ENCODE peak calls at places on chromosomes 1 and 21, in six cellular contexts. M is mesendoderm, S is aorta, B is Caco-2, D is lung, X is ovary. Y is an unnamed sample.

GRCh38 chr1:86739901-86740507 is 35.6 kb downstream of the SH3GLB1 start:
- DNase-seq in M (no peak), D (no peak), X (no peak), S (no peak), B (no peak), Y (no peak)

GRCh38 chr1:31701137-31701736 is 2.6 kb downstream of the COL16A1 start:
- DNase-seq in B (peak; percentile 50), D (peak; percentile 81), M (peak; percentile 84), X (peak; percentile 99), S (peak; percentile 96), Y (peak; percentile 8)

GRCh38 chr1:145967288-145967687 is 2.8 kb downstream of the POLR3GL start:
- DNase-seq in X (no peak), B (no peak), M (no peak), S (no peak), D (no peak), Y (no peak)

GRCh38 chr1:62906428-62906886 is 122.5 kb downstream of the ATG4C start:
- DNase-seq in D (no peak), S (no peak), X (no peak), B (no peak), M (peak; percentile 33), Y (peak; percentile 44)

GRCh38 chr21:44425895-44426662 is 29.2 kb upstream of the LRRC3 start:
- DNase-seq in S (peak; percentile 51), X (no peak), D (no peak), B (no peak), M (no peak), Y (peak; percentile 4)

GRCh38 chr1:16243936-16244649 is 7.1 kb upstream of the CPLANE2 start:
- DNase-seq in S (peak; percentile 90), B (peak; percentile 73), D (peak; percentile 78), M (peak; percentile 90), X (peak; percentile 91), Y (peak; percentile 62)

GRCh38 chr1:27676410-27676809 is 4.4 kb upstream of the IFI6 start:
- DNase-seq in B (no peak), M (no peak), X (no peak), D (no peak), S (no peak), Y (no peak)

GRCh38 chr1:36781098-36781497 is 253.2 kb downstream of the GRIK3 start:
- DNase-seq in B (no peak), X (no peak), M (no peak), D (no peak), S (no peak), Y (no peak)

GRCh38 chr1:22506130-22506692 is 54.6 kb downstream of the ZBTB40 start:
- DNase-seq in D (no peak), M (no peak), S (no peak), X (no peak), B (no peak), Y (no peak)

GRCh38 chr1:7644086-7644485 is 127.0 kb upstream of the VAMP3 start:
- DNase-seq in B (no peak), M (peak; percentile 85), D (no peak), X (no peak), S (no peak), Y (no peak)

GRCh38 chr1:228778946-228779345 is 43.7 kb downstream of the RHOU start:
- DNase-seq in S (no peak), B (no peak), D (no peak), X (no peak), M (no peak), Y (no peak)

GRCh38 chr1:204254031-204254661 is 40.4 kb upstream of the GOLT1A start:
- DNase-seq in B (peak; percentile 70), X (peak; percentile 48), D (peak; percentile 45), S (peak; percentile 75), M (peak; percentile 28), Y (no peak)

GRCh38 chr1:22884806-22885559 is 87.7 kb downstream of the LACTBL1 start:
- DNase-seq in S (no peak), B (no peak), X (no peak), D (no peak), M (no peak), Y (no peak)

GRCh38 chr1:2235300-2235998 is 7.3 kb downstream of the SKI start:
- DNase-seq in X (no peak), B (no peak), D (no peak), M (no peak), S (no peak), Y (no peak)
- H3K4me1 ChIP-seq in X (peaks cover 52% of the 10 kb centered on the region), B (no peaks in the 10 kb centered on the region), D (peaks cover 73% of the 10 kb centered on the region), M (peaks cover 12% of the 10 kb centered on the region), S (no peaks in the 10 kb centered on the region), Y (peaks cover 9% of the 10 kb centered on the region)

GRCh38 chr1:205670611-205671430 is 9.5 kb downstream of the SLC45A3 start:
- DNase-seq in B (no peak), M (peak; percentile 75), D (no peak), S (no peak), X (no peak), Y (peak; percentile 18)

GRCh38 chr1:205670143-205670431 is 10.2 kb downstream of the SLC45A3 start:
- DNase-seq in S (no peak), B (no peak), D (no peak), X (no peak), M (no peak), Y (no peak)

GRCh38 chr1:205667909-205668643 is 12.2 kb downstream of the SLC45A3 start:
- DNase-seq in X (no peak), M (no peak), S (no peak), B (no peak), D (no peak), Y (no peak)

GRCh38 chr1:205669341-205670142 is 10.8 kb downstream of the SLC45A3 start:
- DNase-seq in M (no peak), S (no peak), D (no peak), X (no peak), B (no peak), Y (no peak)

GRCh38 chr1:205668951-205669340 is 11.4 kb downstream of the SLC45A3 start:
- DNase-seq in S (no peak), D (no peak), X (no peak), B (no peak), M (no peak), Y (no peak)
- H3K4me3 ChIP-seq in S (no peak overlapping the region), D (no peak overlapping the region), X (no peak overlapping the region), B (no peak overlapping the region), M (no peak overlapping the region), Y (no peak overlapping the region)

DNA sequence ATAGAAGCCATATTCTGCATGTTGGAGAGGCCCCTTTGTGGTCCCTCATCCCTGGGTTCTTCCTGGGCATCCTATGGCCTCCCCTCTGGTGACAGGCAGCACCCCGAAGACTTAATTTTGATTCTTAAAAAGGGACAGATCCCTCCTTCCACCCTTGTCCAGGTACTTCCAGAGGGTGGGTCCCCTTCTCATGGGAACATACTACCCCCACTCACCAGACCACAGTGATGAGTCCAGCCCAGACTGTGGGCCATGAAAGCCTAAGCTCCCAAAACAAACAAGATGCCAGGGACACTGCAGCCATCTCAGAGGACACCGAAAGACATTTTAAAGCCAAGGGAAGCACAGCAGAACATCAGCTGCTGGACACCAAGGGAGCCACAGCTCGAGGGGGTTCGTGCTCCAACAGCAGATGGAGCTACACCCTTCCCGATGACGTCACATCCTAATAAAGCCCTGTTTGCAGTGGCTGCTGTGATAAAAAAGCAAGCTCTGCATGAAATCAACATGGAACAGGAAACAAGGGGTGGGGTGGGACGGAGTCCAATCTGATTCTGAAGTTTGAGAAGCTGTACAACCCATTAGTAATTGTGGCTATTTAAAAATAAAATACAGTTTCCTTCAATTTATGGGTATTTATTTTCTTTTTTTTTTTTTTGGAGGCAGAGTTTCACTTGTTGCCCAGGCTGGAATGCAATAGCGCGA is 32.4 kb downstream of the GNB1 start:
- DNase-seq in X (peak; percentile 84), M (peak; percentile 87), D (peak; percentile 60), S (peak; percentile 78), B (peak; percentile 62), Y (peak; percentile 65)
- H3K4me1 ChIP-seq in X (peaks cover 32% of the 10 kb centered on the region), M (peaks cover 2% of the 10 kb centered on the region), D (peaks cover 27% of the 10 kb centered on the region), S (peaks cover 4% of the 10 kb centered on the region), B (peaks cover 29% of the 10 kb centered on the region), Y (peaks cover 36% of the 10 kb centered on the region)

GRCh38 chr1:231040800-231041704 is 998 bp upstream of the FAM89A start:
- DNase-seq in X (peak; percentile 36), S (peak; percentile 75), D (no peak), M (peak; percentile 21), B (peak; percentile 24), Y (peak; percentile 13)

GRCh38 chr1:231044588-231044987 is 4.5 kb upstream of the FAM89A start:
- DNase-seq in X (no peak), D (no peak), B (no peak), S (no peak), M (no peak), Y (no peak)

GRCh38 chr1:231039161-231040018 is 664 bp downstream of the FAM89A start:
- DNase-seq in X (peak; percentile 41), B (peak; percentile 64), S (peak; percentile 82), M (peak; percentile 68), D (no peak), Y (peak; percentile 19)

GRCh38 chr1:231040019-231040799 is at the start of gene FAM89A:
- DNase-seq in X (peak; percentile 77), M (peak; percentile 23), S (peak; percentile 88), D (no peak), B (peak; percentile 75), Y (peak; percentile 80)

GRCh38 chr1:231041705-231042261 is 1.7 kb upstream of the FAM89A start:
- DNase-seq in S (no peak), B (no peak), X (no peak), M (no peak), D (no peak), Y (no peak)
- H3K4me3 ChIP-seq in S (no peak overlapping the region), B (no peak overlapping the region), X (no peak overlapping the region), M (no peak overlapping the region), D (no peak overlapping the region), Y (no peak overlapping the region)